ENCODE peak calls at places on chromosomes 7 and 10, in four cellular contexts. C is K562, O is HepG2, A is SK-N-SH. I is an unnamed sample.

GRCh38 chr7:26787696-26788095 is 76.7 kb downstream of the SKAP2 start:
- DNase-seq in O (no peak), A (no peak), C (no peak), I (no peak)

GRCh38 chr7:88224596-88225275 is 4.9 kb upstream of the SRI start:
- DNase-seq in C (no peak), O (no peak), A (no peak), I (no peak)

GRCh38 chr10:117132751-117133231 is 5.3 kb downstream of the VAX1 start:
- DNase-seq in C (no peak), O (no peak), A (peak; percentile 50), I (no peak)

GRCh38 chr10:100769481-100769880 is 24.1 kb downstream of the PAX2 start:
- DNase-seq in C (no peak), O (no peak), A (no peak), I (no peak)

GRCh38 chr7:8131694-8132605 is 130.0 kb downstream of the ICA1 start:
- DNase-seq in A (no peak), O (no peak), C (no peak), I (no peak)

GRCh38 chr10:31999261-31999660 is 57.0 kb downstream of the KIF5B start:
- DNase-seq in A (no peak), C (no peak), O (no peak), I (no peak)

GRCh38 chr10:58028597-58029366 is 238.9 kb downstream of the IPMK start:
- DNase-seq in C (no peak), O (no peak), A (no peak), I (no peak)

GRCh38 chr10:20256969-20257368 is 440.7 kb downstream of the PLXDC2 start:
- DNase-seq in A (no peak), O (no peak), C (no peak), I (no peak)

GRCh38 chr10:47165711-47166404 is 134.1 kb upstream of the GDF10 start:
- DNase-seq in C (no peak), A (no peak), O (no peak), I (no peak)

GRCh38 chr7:74083928-74084721 is 521 bp downstream of the LIMK1 start:
- DNase-seq in A (peak; percentile 91), O (no peak), C (peak; percentile 93), I (no peak)

GRCh38 chr7:131107343-131108211 is 220.1 kb upstream of the MKLN1 start:
- DNase-seq in C (peak; percentile 74), O (peak; percentile 83), A (peak; percentile 88), I (peak; percentile 44)

GRCh38 chr10:95260397-95260881 is 30.4 kb downstream of the PDLIM1 start:
- DNase-seq in O (peak; percentile 84), A (no peak), C (no peak), I (no peak)

GRCh38 chr7:1520574-1521234 is 9.8 kb upstream of the MAFK start:
- DNase-seq in A (no peak), O (peak; percentile 96), C (no peak), I (peak; percentile 80)

GRCh38 chr7:51054231-51054630 is 262.4 kb downstream of the COBL start:
- DNase-seq in A (no peak), O (no peak), C (no peak), I (no peak)

GRCh38 chr7:91347288-91347687 is 83.1 kb downstream of the FZD1 start:
- DNase-seq in A (no peak), O (no peak), C (no peak), I (no peak)

GRCh38 chr7:4791738-4792536 is 16.5 kb downstream of the AP5Z1 start:
- DNase-seq in C (peak; percentile 89), A (peak; percentile 96), O (peak; percentile 23), I (peak; percentile 26)

GRCh38 chr10:126063353-126063791 is 167.0 kb downstream of the FANK1 start:
- DNase-seq in A (no peak), O (no peak), C (no peak), I (peak; percentile 19)

GRCh38 chr7:16695621-16696237 is 49.7 kb downstream of the BZW2 start:
- DNase-seq in A (peak; percentile 39), C (peak; percentile 35), O (peak; percentile 40), I (peak; percentile 48)

GRCh38 chr10:80171248-80171660 is 34.1 kb downstream of the ANXA11 start:
- DNase-seq in O (no peak), C (no peak), A (no peak), I (no peak)

GRCh38 chr7:33591481-33591880 is 313.9 kb upstream of the BMPER start:
- DNase-seq in O (no peak), A (no peak), C (no peak), I (no peak)

GRCh38 chr10:17562572-17562971 is 54.6 kb downstream of the HACD1 start:
- DNase-seq in A (no peak), C (no peak), O (no peak), I (no peak)

GRCh38 chr7:3683886-3684539 is 383.0 kb downstream of the SDK1 start:
- DNase-seq in A (no peak), C (no peak), O (peak; percentile 56), I (no peak)

GRCh38 chr10:79459243-79459642 is 13.8 kb upstream of the ZCCHC24 start:
- DNase-seq in C (no peak), O (no peak), A (no peak), I (no peak)

GRCh38 chr10:49539320-49539885 is 482 bp upstream of the ERCC6 start:
- DNase-seq in A (peak; percentile 50), C (peak; percentile 65), O (peak; percentile 24), I (peak; percentile 18)

GRCh38 chr7:151351967-151352366 is 10.4 kb downstream of the NUB1 start:
- DNase-seq in A (no peak), C (no peak), O (no peak), I (no peak)

GRCh38 chr10:7288060-7288690 is 122.7 kb downstream of the SFMBT2 start:
- DNase-seq in C (peak; percentile 24), O (peak; percentile 9), A (no peak), I (no peak)

GRCh38 chr10:91756286-91756685 is 41.9 kb upstream of the TNKS2 start:
- DNase-seq in A (no peak), C (no peak), O (no peak), I (no peak)

GRCh38 chr7:155584763-155585531 is 38.6 kb upstream of the CNPY1 start:
- DNase-seq in C (peak; percentile 42), O (no peak), A (peak; percentile 83), I (no peak)

GRCh38 chr10:56178210-56178609 is 182.8 kb downstream of the ZWINT start:
- DNase-seq in O (no peak), C (no peak), A (peak; percentile 11), I (no peak)

GRCh38 chr7:44636041-44636580 is 29.7 kb downstream of the OGDH start:
- DNase-seq in O (no peak), C (no peak), A (no peak), I (no peak)

GRCh38 chr7:150371996-150372270 is 3.3 kb downstream of the REPIN1 start:
- DNase-seq in C (no peak), A (no peak), O (no peak), I (no peak)

GRCh38 chr7:114628362-114628761 is 213.7 kb downstream of the FOXP2 start:
- DNase-seq in O (no peak), C (no peak), A (no peak), I (no peak)

GRCh38 chr7:114627231-114627630 is 212.6 kb downstream of the FOXP2 start:
- DNase-seq in C (no peak), O (no peak), A (no peak), I (no peak)

GRCh38 chr7:114629762-114630161 is 215.1 kb downstream of the FOXP2 start:
- DNase-seq in O (no peak), A (no peak), C (no peak), I (no peak)

GRCh38 chr7:114631249-114631822 is 216.7 kb downstream of the FOXP2 start:
- DNase-seq in A (no peak), C (no peak), O (no peak), I (no peak)

DNA sequence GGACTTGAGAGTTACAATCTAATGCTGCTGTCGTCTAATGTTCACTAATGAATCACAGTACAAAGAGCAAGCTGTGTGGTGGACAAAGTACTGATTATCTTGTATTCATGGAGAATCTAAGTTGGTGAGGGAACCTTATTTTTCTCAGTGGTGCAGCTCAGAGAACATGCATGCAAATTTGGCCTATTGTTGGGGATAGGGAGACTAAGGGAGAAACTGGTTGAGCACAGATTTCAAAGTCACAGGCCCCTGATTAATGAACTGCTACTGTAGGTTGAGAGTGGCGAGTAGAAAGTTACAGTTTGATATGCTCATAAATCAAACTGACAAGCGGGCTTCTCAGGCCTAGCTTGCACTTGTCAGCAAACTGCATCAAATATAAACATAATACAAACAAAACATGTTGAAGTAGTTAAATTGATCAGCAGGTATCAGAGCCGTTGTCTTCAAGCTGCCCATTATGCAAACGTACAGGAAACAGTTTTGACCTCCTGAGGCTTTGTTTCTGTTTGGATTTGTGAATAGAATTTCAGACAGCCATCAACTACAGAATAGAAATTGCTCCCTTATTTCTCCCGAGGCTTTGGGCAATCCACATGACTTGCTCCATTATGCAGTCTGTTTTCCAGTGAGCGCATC is 215.7 kb downstream of the FOXP2 start:
- DNase-seq in C (no peak), A (no peak), O (no peak), I (no peak)
- TF ChIP-seq ELF1 in C (no peak), A (no peak), O (no peak), I (no peak)

DNA sequence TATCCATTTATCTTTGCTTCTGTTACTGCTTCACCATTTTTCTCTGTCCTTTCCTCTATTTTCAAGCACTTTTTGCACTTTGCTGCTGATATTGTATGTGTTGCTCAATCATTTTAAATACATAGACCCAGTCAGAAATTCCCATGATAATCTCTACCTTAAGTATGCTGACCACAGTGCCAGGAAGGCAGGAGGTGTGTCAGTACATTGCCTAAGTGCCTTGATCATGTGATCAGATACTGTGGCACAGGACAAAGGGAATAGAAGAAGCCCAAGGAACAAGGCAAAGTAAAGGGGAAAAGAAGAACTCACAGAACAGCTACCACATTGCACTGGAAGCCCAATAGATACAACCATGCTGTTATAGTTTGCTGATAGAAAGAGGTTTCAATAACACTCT is 53.7 kb upstream of the CD36 start:
- DNase-seq in A (no peak), C (no peak), O (peak; percentile 29), I (no peak)
- TF ChIP-seq ELF1 in A (no peak), C (no peak), O (no peak), I (no peak)

DNA sequence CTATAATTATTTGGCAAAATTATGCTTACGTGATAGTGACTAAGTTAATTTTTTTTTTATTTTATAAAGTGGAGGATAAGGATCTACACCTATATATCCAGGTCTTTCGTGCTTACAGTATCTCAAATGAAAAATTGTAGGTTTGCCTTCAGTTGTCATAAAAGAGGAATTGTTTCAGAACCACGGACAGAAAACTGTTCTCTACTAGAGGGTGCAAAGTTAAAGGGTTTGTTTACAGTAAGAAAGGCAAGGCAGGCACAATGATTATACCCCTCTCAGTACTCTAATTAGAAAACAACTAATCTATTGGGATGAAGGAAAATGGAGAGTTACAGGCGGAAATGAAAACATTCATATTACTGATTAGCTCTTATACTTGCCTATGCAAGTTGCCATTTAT is 1.5 kb downstream of the PCLO start:
- DNase-seq in C (no peak), A (no peak), O (no peak), I (no peak)
- TF ChIP-seq ELF1 in C (no peak), A (no peak), O (no peak), I (no peak)

DNA sequence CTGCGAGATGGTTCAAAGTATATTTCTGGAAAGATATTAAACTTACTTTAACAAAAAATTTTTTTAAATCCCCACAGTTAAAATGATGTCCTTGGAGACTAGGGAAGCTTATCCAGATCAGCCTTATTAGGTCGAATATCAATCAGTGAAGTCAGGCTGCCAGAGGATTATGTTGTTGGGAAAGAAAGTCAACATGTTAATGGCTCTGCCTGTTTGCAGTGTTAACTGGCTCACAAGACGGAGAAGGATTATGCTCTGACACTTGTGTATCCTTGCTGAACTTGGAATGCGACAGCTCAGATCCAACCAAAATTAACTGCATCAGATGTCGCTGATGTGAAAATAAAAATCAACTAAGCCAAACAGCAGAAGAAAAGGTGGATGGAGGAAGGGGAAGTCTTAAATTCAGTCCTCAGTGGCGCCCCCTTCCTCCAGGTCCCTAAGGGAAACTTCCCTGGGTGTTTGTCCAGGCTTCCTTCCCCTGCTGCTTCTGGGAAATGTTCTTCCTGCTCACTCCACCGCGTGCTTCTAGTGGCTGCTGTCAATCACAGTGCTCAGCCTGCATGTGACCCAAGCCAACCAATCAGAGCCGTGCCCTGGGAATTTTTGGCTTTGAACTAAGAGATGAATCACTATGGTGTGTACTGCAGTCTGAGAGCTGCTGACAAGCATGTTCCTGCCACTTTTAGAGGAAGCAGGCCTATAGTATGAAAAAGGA is 690.4 kb upstream of the NRP1 start:
- DNase-seq in O (no peak), A (no peak), C (peak; percentile 24), I (peak; percentile 29)
- TF ChIP-seq ELF1 in O (no peak), A (no peak), C (no peak), I (no peak)

I was measured in HCT116.